ENCODE peak calls at places on chromosomes 7 and 10, in seven cellular contexts. L, J, P, H, R, S and Z are unnamed samples.

GRCh38 chr7:111951027-111951426 is 255.2 kb downstream of the DOCK4 start:
- DNase-seq in L (no peak), J (no peak), P (no peak), H (peak; percentile 16), R (no peak), S (no peak), Z (no peak)

GRCh38 chr7:151351967-151352366 is 10.4 kb downstream of the NUB1 start:
- DNase-seq in L (peak; percentile 44), J (no peak), P (no peak), H (no peak), R (no peak), S (peak; percentile 19), Z (peak; percentile 34)

GRCh38 chr10:7686351-7687171 is 16.6 kb upstream of the ITIH2 start:
- DNase-seq in L (no peak), J (no peak), P (no peak), H (no peak), R (no peak), S (peak; percentile 34), Z (no peak)

GRCh38 chr7:115087437-115087836 is 165.5 kb downstream of the MDFIC start:
- DNase-seq in L (no peak), J (no peak), P (peak; percentile 77), H (peak; percentile 53), R (peak; percentile 73), S (no peak), Z (no peak)

GRCh38 chr10:63264852-63265617 is 131.9 kb downstream of the NRBF2 start:
- DNase-seq in L (peak; percentile 22), J (no peak), P (no peak), H (peak; percentile 69), R (peak; percentile 37), S (peak; percentile 35), Z (peak; percentile 47)

GRCh38 chr10:127990846-127991542 is 84.1 kb downstream of the PTPRE start:
- DNase-seq in L (no peak), J (no peak), P (peak; percentile 99), H (peak; percentile 79), R (peak; percentile 98), S (no peak), Z (peak; percentile 13)

GRCh38 chr7:106793015-106793651 is 71.9 kb upstream of the PIK3CG start:
- DNase-seq in L (no peak), J (no peak), P (no peak), H (peak; percentile 54), R (peak; percentile 54), S (no peak), Z (no peak)

GRCh38 chr10:119024882-119025281 is 4.6 kb upstream of the NANOS1 start:
- DNase-seq in L (no peak), J (no peak), P (no peak), H (no peak), R (no peak), S (no peak), Z (no peak)

GRCh38 chr10:10699427-10699826 is 318.2 kb upstream of the CELF2 start:
- DNase-seq in L (no peak), J (no peak), P (no peak), H (no peak), R (no peak), S (no peak), Z (no peak)

GRCh38 chr7:43569424-43569823 is 13.5 kb upstream of the STK17A start:
- DNase-seq in L (no peak), J (no peak), P (no peak), H (peak; percentile 83), R (peak; percentile 95), S (no peak), Z (no peak)

GRCh38 chr10:71796749-71797405 is 23.6 kb upstream of the VSIR start:
- DNase-seq in L (no peak), J (no peak), P (no peak), H (no peak), R (no peak), S (no peak), Z (no peak)

GRCh38 chr10:29636178-29636577 is 1.4 kb upstream of the SVIL start:
- DNase-seq in L (no peak), J (no peak), P (no peak), H (peak; percentile 42), R (peak; percentile 34), S (no peak), Z (no peak)